ENCODE peak calls at places on chromosomes 6 and 20, in six cellular contexts. One of them, this sample, is unnamed.

GRCh38 chr6:135281907-135282306 is 100.8 kb downstream of the MYB start:
- DNase-seq in ELR: no peak
- DNase-seq in T47D: no peak
- DNase-seq in stimulated activated CD4-positive, alpha-beta T cell treated with anti-CD3 and anti-CD28 coated beads, Interleukin-4, amount 100 ng/mL, for 48 hours: no peak
- DNase-seq in EL: no peak
- DNase-seq in T-helper 1 cell: no peak
- DNase-seq in this sample: no peak

GRCh38 chr20:47468290-47469050 is 33.2 kb upstream of the NCOA3 start:
- DNase-seq in EL: no peak
- DNase-seq in ELR: no peak
- DNase-seq in stimulated activated CD4-positive, alpha-beta T cell treated with anti-CD3 and anti-CD28 coated beads, Interleukin-4, amount 100 ng/mL, for 48 hours: no peak
- DNase-seq in T-helper 1 cell: no peak
- DNase-seq in T47D: no peak
- DNase-seq in this sample: peak

GRCh38 chr6:112223070-112223861 is 31.1 kb downstream of the LAMA4 start:
- DNase-seq in ELR: peak
- DNase-seq in T-helper 1 cell: no peak
- DNase-seq in EL: peak
- DNase-seq in T47D: no peak
- DNase-seq in stimulated activated CD4-positive, alpha-beta T cell treated with anti-CD3 and anti-CD28 coated beads, Interleukin-4, amount 100 ng/mL, for 48 hours: no peak
- DNase-seq in this sample: peak

GRCh38 chr6:4134841-4135664 is at the start of gene ECI2:
- DNase-seq in ELR: peak
- DNase-seq in stimulated activated CD4-positive, alpha-beta T cell treated with anti-CD3 and anti-CD28 coated beads, Interleukin-4, amount 100 ng/mL, for 48 hours: peak
- DNase-seq in EL: peak
- DNase-seq in T47D: peak
- DNase-seq in T-helper 1 cell: peak
- DNase-seq in this sample: peak

GRCh38 chr6:78607188-78607587 is 260.2 kb upstream of the IRAK1BP1 start:
- DNase-seq in ELR: peak
- DNase-seq in EL: peak
- DNase-seq in T47D: no peak
- DNase-seq in T-helper 1 cell: no peak
- DNase-seq in stimulated activated CD4-positive, alpha-beta T cell treated with anti-CD3 and anti-CD28 coated beads, Interleukin-4, amount 100 ng/mL, for 48 hours: no peak
- DNase-seq in this sample: no peak

GRCh38 chr20:61352381-61353260 is 100.6 kb downstream of the CDH4 start:
- DNase-seq in stimulated activated CD4-positive, alpha-beta T cell treated with anti-CD3 and anti-CD28 coated beads, Interleukin-4, amount 100 ng/mL, for 48 hours: no peak
- DNase-seq in ELR: no peak
- DNase-seq in T-helper 1 cell: no peak
- DNase-seq in T47D: no peak
- DNase-seq in EL: no peak
- DNase-seq in this sample: no peak

GRCh38 chr6:143061597-143062385 is 1.1 kb downstream of the AIG1 start:
- DNase-seq in T-helper 1 cell: no peak
- DNase-seq in ELR: peak
- DNase-seq in EL: no peak
- DNase-seq in stimulated activated CD4-positive, alpha-beta T cell treated with anti-CD3 and anti-CD28 coated beads, Interleukin-4, amount 100 ng/mL, for 48 hours: no peak
- DNase-seq in T47D: no peak
- DNase-seq in this sample: peak

GRCh38 chr6:90677440-90677839 is 90.6 kb upstream of the MAP3K7 start:
- DNase-seq in stimulated activated CD4-positive, alpha-beta T cell treated with anti-CD3 and anti-CD28 coated beads, Interleukin-4, amount 100 ng/mL, for 48 hours: no peak
- DNase-seq in EL: no peak
- DNase-seq in T47D: no peak
- DNase-seq in T-helper 1 cell: no peak
- DNase-seq in ELR: no peak
- DNase-seq in this sample: no peak

GRCh38 chr20:728022-728944 is 40.0 kb downstream of the SLC52A3 start:
- DNase-seq in ELR: peak
- DNase-seq in stimulated activated CD4-positive, alpha-beta T cell treated with anti-CD3 and anti-CD28 coated beads, Interleukin-4, amount 100 ng/mL, for 48 hours: peak
- DNase-seq in T-helper 1 cell: no peak
- DNase-seq in T47D: peak
- DNase-seq in EL: peak
- DNase-seq in this sample: peak

GRCh38 chr6:38266921-38267354 is 372.8 kb downstream of the BTBD9 start:
- DNase-seq in T47D: no peak
- DNase-seq in T-helper 1 cell: no peak
- DNase-seq in stimulated activated CD4-positive, alpha-beta T cell treated with anti-CD3 and anti-CD28 coated beads, Interleukin-4, amount 100 ng/mL, for 48 hours: no peak
- DNase-seq in ELR: no peak
- DNase-seq in EL: no peak
- DNase-seq in this sample: no peak

GRCh38 chr6:18371010-18371409 is 16.1 kb upstream of the RNF144B start:
- DNase-seq in T47D: no peak
- DNase-seq in ELR: no peak
- DNase-seq in EL: no peak
- DNase-seq in T-helper 1 cell: no peak
- DNase-seq in stimulated activated CD4-positive, alpha-beta T cell treated with anti-CD3 and anti-CD28 coated beads, Interleukin-4, amount 100 ng/mL, for 48 hours: no peak
- DNase-seq in this sample: no peak

This sample was measured in foreskin fibroblast.